ENCODE peak calls at places on chromosome 20, in five cellular contexts. One of them, this sample, is unnamed.
A peak's percentile ranks its signal among the peaks of the same experiment; 100 is the strongest.

GRCh38 chr20:61983965-61984364 is 81.7 kb downstream of the TAF4 start:
- DNase-seq in right cardiac atrium: no peak
- DNase-seq in vagina: no peak
- DNase-seq in cardiac muscle cell: no peak
- DNase-seq in pancreas: no peak
- DNase-seq in this sample: no peak

GRCh38 chr20:32495217-32495565 is 89.9 kb downstream of the NOL4L start:
- DNase-seq in right cardiac atrium: peak; percentile 26
- DNase-seq in vagina: no peak
- DNase-seq in cardiac muscle cell: peak; percentile 49
- DNase-seq in pancreas: peak; percentile 41
- DNase-seq in this sample: peak; percentile 39

GRCh38 chr20:62191781-62192559 is 9.1 kb downstream of the MTG2 start:
- DNase-seq in right cardiac atrium: peak; percentile 26
- DNase-seq in vagina: no peak
- DNase-seq in cardiac muscle cell: no peak
- DNase-seq in pancreas: peak; percentile 26
- DNase-seq in this sample: no peak

GRCh38 chr20:7272512-7272911 is 505.0 kb downstream of the BMP2 start:
- DNase-seq in right cardiac atrium: no peak
- DNase-seq in vagina: no peak
- DNase-seq in cardiac muscle cell: no peak
- DNase-seq in pancreas: no peak
- DNase-seq in this sample: peak; percentile 38

GRCh38 chr20:43434565-43434964 is 23.1 kb upstream of the SRSF6 start:
- DNase-seq in right cardiac atrium: no peak
- DNase-seq in vagina: peak; percentile 79
- DNase-seq in cardiac muscle cell: no peak
- DNase-seq in pancreas: no peak
- DNase-seq in this sample: no peak

GRCh38 chr20:3116341-3116740 is 31.8 kb upstream of the AVP start:
- DNase-seq in right cardiac atrium: no peak
- DNase-seq in vagina: no peak
- DNase-seq in cardiac muscle cell: no peak
- DNase-seq in pancreas: no peak
- DNase-seq in this sample: no peak

GRCh38 chr20:62359491-62360121 is 7.5 kb downstream of the LAMA5 start:
- DNase-seq in right cardiac atrium: peak; percentile 80
- DNase-seq in vagina: no peak
- DNase-seq in cardiac muscle cell: peak; percentile 69
- DNase-seq in pancreas: peak; percentile 50
- DNase-seq in this sample: no peak

GRCh38 chr20:33812673-33813462 is 1.7 kb downstream of the CHMP4B start:
- DNase-seq in right cardiac atrium: no peak
- DNase-seq in vagina: no peak
- DNase-seq in cardiac muscle cell: no peak
- DNase-seq in pancreas: no peak
- DNase-seq in this sample: peak; percentile 68

GRCh38 chr20:36929691-36930090 is 21.8 kb downstream of the SAMHD1 start:
- DNase-seq in right cardiac atrium: no peak
- DNase-seq in vagina: no peak
- DNase-seq in cardiac muscle cell: no peak
- DNase-seq in pancreas: no peak
- DNase-seq in this sample: no peak

GRCh38 chr20:59987135-59987534 is 28.9 kb downstream of the CDH26 start:
- DNase-seq in right cardiac atrium: no peak
- DNase-seq in vagina: no peak
- DNase-seq in cardiac muscle cell: no peak
- DNase-seq in pancreas: no peak
- DNase-seq in this sample: no peak

GRCh38 chr20:59603727-59604608 is at the start of gene PHACTR3:
- DNase-seq in right cardiac atrium: no peak
- DNase-seq in vagina: no peak
- DNase-seq in cardiac muscle cell: no peak
- DNase-seq in pancreas: no peak
- DNase-seq in this sample: no peak

GRCh38 chr20:50728486-50728980 is 2.8 kb upstream of the PARD6B start:
- DNase-seq in right cardiac atrium: no peak
- DNase-seq in vagina: no peak
- DNase-seq in cardiac muscle cell: no peak
- DNase-seq in pancreas: no peak
- DNase-seq in this sample: no peak
- H3K4me1 ChIP-seq in right cardiac atrium: peaks cover 2% of the 10 kb centered on the region
- H3K4me1 ChIP-seq in vagina: peaks cover 55% of the 10 kb centered on the region
- H3K4me1 ChIP-seq in cardiac muscle cell: peaks cover 51% of the 10 kb centered on the region
- H3K4me1 ChIP-seq in pancreas: peaks cover 37% of the 10 kb centered on the region
- H3K4me1 ChIP-seq in this sample: peaks cover 64% of the 10 kb centered on the region

DNA sequence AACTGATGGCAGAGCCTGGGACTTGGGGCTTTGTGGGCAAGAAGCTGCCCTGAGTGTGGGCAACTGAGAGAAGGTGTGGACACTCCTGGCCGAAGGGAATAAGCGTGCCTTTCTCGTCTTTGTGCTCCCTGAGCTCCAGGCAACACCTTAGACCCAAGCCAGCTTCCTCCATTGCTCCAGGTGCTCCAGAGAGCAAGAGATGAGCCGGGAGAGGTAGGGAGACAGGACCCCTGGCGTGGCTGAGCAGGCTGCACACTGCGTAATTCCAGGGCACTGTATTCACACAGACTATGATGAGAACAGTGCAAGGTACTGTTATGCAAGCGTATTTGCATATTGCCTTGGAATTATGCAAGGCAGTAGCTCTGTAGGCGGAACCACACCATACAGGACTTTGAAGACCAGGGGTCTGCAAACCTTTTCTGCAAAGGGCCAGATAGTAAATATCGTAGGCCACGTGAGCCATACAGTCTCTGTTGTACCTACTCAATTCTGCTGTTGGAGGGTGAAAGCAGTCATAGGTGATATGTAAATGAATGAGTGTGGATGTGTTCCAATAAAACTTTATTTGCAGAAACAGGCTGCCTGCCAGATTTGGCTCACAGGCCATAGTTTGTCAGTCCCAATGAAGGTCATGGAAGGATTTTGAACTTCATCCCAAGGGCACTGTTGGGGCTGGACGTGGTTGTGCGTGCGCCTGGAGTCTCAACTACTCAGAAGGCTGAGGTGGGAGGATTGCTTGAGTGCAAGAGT is 42.1 kb upstream of the FAM83D start:
- DNase-seq in right cardiac atrium: no peak
- DNase-seq in vagina: no peak
- DNase-seq in cardiac muscle cell: no peak
- DNase-seq in pancreas: peak; percentile 13
- DNase-seq in this sample: no peak
- H3K4me1 ChIP-seq in right cardiac atrium: peaks cover 2% of the 10 kb centered on the region
- H3K4me1 ChIP-seq in vagina: no peaks in the 10 kb centered on the region
- H3K4me1 ChIP-seq in cardiac muscle cell: no peaks in the 10 kb centered on the region
- H3K4me1 ChIP-seq in pancreas: no peaks in the 10 kb centered on the region
- H3K4me1 ChIP-seq in this sample: peaks cover 8% of the 10 kb centered on the region

GRCh38 chr20:21129861-21130260 is 4.0 kb downstream of the KIZ start:
- DNase-seq in right cardiac atrium: no peak
- DNase-seq in vagina: no peak
- DNase-seq in cardiac muscle cell: no peak
- DNase-seq in pancreas: no peak
- DNase-seq in this sample: no peak
- H3K4me1 ChIP-seq in right cardiac atrium: peaks cover 3% of the 10 kb centered on the region
- H3K4me1 ChIP-seq in vagina: peaks cover 16% of the 10 kb centered on the region
- H3K4me1 ChIP-seq in cardiac muscle cell: peaks cover 16% of the 10 kb centered on the region
- H3K4me1 ChIP-seq in pancreas: peaks cover 10% of the 10 kb centered on the region
- H3K4me1 ChIP-seq in this sample: peaks cover 3% of the 10 kb centered on the region

GRCh38 chr20:19885981-19886665 is 128.1 kb downstream of the RIN2 start:
- DNase-seq in right cardiac atrium: peak; percentile 87
- DNase-seq in vagina: no peak
- DNase-seq in cardiac muscle cell: peak; percentile 45
- DNase-seq in pancreas: peak; percentile 63
- DNase-seq in this sample: no peak

GRCh38 chr20:19885576-19885956 is 127.5 kb downstream of the RIN2 start:
- DNase-seq in right cardiac atrium: no peak
- DNase-seq in vagina: no peak
- DNase-seq in cardiac muscle cell: no peak
- DNase-seq in pancreas: no peak
- DNase-seq in this sample: no peak

GRCh38 chr20:19887566-19888268 is 129.4 kb upstream of the NAA20 start:
- DNase-seq in right cardiac atrium: no peak
- DNase-seq in vagina: no peak
- DNase-seq in cardiac muscle cell: no peak
- DNase-seq in pancreas: no peak
- DNase-seq in this sample: no peak

GRCh38 chr20:19888269-19888669 is 128.9 kb upstream of the NAA20 start:
- DNase-seq in right cardiac atrium: peak; percentile 59
- DNase-seq in vagina: no peak
- DNase-seq in cardiac muscle cell: no peak
- DNase-seq in pancreas: no peak
- DNase-seq in this sample: no peak

DNA sequence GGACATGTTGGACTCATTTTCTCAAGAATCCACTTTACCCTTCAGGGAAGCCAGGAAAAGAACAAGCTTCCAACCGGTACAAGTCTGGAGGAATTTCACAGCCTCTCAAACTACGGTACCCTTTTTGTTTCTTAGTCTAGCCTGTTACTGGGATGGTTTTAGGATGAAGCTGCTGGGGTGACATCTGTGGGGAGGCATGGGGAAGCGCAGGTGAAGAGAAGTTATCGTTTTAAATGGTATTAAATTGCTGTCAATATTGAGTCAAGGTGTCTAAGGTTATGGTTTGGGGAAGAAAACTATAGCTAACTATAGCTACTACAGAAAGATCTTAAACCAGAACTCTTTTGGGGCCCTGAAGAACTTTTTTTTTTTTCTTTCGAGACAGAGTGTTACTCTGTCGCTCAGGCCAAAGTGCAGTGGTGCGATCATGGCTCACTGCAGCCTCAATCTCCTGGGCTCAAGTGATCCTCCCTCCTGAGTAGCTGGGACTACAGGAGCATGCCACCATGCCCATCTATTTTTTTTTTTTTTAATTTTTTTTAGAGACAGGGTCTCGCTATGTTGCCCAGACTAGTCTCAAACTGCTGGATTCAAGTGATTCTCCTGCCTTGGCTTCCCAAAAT is 128.7 kb downstream of the RIN2 start:
- DNase-seq in right cardiac atrium: no peak
- DNase-seq in vagina: no peak
- DNase-seq in cardiac muscle cell: no peak
- DNase-seq in pancreas: no peak
- DNase-seq in this sample: peak; percentile 31
- H3K4me1 ChIP-seq in right cardiac atrium: peaks cover 23% of the 10 kb centered on the region
- H3K4me1 ChIP-seq in vagina: peaks cover 74% of the 10 kb centered on the region
- H3K4me1 ChIP-seq in cardiac muscle cell: peaks cover 27% of the 10 kb centered on the region
- H3K4me1 ChIP-seq in pancreas: peaks cover 9% of the 10 kb centered on the region
- H3K4me1 ChIP-seq in this sample: peaks cover 63% of the 10 kb centered on the region

GRCh38 chr20:1327827-1328679 is 886 bp downstream of the SDCBP2 start:
- DNase-seq in right cardiac atrium: peak; percentile 35
- DNase-seq in vagina: peak; percentile 92
- DNase-seq in cardiac muscle cell: no peak
- DNase-seq in pancreas: no peak
- DNase-seq in this sample: no peak
- H3K4me1 ChIP-seq in right cardiac atrium: peaks cover 30% of the 10 kb centered on the region
- H3K4me1 ChIP-seq in vagina: peaks cover 61% of the 10 kb centered on the region
- H3K4me1 ChIP-seq in cardiac muscle cell: no peaks in the 10 kb centered on the region
- H3K4me1 ChIP-seq in pancreas: peaks cover 42% of the 10 kb centered on the region
- H3K4me1 ChIP-seq in this sample: peaks cover 31% of the 10 kb centered on the region

DNA sequence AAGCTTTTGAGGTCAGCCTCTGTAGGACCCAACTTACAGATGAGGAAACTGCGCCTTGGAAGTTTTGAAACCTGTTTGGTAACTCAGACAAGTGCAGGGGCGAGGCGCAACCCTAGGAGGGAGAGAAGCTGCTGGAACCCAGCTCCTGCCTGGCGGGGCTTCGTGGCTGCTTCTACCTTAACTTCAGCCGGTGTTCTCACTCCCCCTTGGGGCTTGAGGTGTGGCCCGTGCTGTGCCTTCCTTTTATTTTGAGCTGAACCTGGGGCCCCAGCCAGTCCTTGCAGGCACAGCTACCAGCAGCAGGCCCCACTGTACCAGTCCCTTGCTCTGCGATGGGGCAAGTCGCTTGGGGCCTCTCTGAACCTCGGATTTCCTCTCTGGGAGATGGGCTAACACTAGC is 12.0 kb downstream of the RBM38 start:
- DNase-seq in right cardiac atrium: peak; percentile 21
- DNase-seq in vagina: no peak
- DNase-seq in cardiac muscle cell: no peak
- DNase-seq in pancreas: no peak
- DNase-seq in this sample: no peak
- H3K4me1 ChIP-seq in right cardiac atrium: peaks cover 9% of the 10 kb centered on the region
- H3K4me1 ChIP-seq in vagina: peaks cover 26% of the 10 kb centered on the region
- H3K4me1 ChIP-seq in cardiac muscle cell: peaks cover 55% of the 10 kb centered on the region
- H3K4me1 ChIP-seq in pancreas: no peaks in the 10 kb centered on the region
- H3K4me1 ChIP-seq in this sample: no peaks in the 10 kb centered on the region

DNA sequence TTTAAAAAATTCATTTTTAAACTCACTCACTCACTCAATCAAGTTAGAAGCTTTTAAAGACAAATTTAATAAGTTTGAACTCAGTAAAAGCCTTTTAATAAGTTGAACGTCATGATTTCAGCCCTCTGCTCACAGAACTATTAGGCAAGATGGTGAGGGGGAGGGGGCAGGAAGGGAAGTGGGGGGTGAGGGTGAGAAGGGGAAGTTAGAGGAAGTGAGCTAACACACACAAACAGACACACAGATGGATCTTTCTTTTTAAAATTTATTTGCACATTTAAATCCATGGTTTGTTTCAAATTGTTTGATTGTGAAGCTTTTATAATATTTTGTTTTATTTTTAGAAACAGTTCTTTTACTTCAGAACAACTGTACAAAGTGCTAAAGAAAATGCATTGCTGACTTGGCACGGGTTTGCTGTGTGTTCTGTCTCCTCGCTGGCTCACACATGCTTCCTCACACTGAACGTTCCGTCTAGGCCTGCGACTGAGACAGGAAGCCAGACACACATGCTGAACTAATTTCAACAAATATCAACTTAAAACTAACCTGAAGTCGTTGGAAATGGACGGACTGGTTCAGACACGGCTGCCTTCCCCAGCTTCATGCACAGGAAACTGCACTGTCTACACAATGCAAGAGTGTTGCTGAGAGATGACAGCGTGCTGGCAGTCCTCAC is 7.9 kb upstream of the ZBP1 start:
- DNase-seq in right cardiac atrium: peak; percentile 79
- DNase-seq in vagina: no peak
- DNase-seq in cardiac muscle cell: peak; percentile 91
- DNase-seq in pancreas: no peak
- DNase-seq in this sample: no peak
- H3K4me1 ChIP-seq in right cardiac atrium: peaks cover 5% of the 10 kb centered on the region
- H3K4me1 ChIP-seq in vagina: peaks cover 14% of the 10 kb centered on the region
- H3K4me1 ChIP-seq in cardiac muscle cell: no peaks in the 10 kb centered on the region
- H3K4me1 ChIP-seq in pancreas: no peaks in the 10 kb centered on the region
- H3K4me1 ChIP-seq in this sample: no peaks in the 10 kb centered on the region

This sample was measured in Caco-2.